ENCODE peak calls at places on chromosome 5, in eight cellular contexts. E, N, O, G, U, S, K and M are unnamed samples.
A peak's percentile ranks its signal among the peaks of the same experiment; 100 is the strongest.

GRCh38 chr5:83077662-83078261 is 415 bp downstream of the XRCC4 start:
- DNase-seq in E (no peak), N (no peak), O (no peak), G (no peak), U (no peak), S (no peak), K (peak; percentile 25), M (peak; percentile 15)

GRCh38 chr5:1471240-1471853 is 26.1 kb upstream of the SLC6A3 start:
- DNase-seq in E (peak; percentile 33), N (no peak), O (no peak), G (no peak), U (no peak), S (no peak), K (no peak), M (no peak)

GRCh38 chr5:10707198-10708187 is 53.5 kb downstream of the DAP start:
- DNase-seq in E (no peak), N (no peak), O (no peak), G (no peak), U (no peak), S (no peak), K (no peak), M (no peak)

GRCh38 chr5:172528440-172528839 is 74.1 kb upstream of the SH3PXD2B start:
- DNase-seq in E (no peak), N (no peak), O (no peak), G (no peak), U (peak; percentile 28), S (peak; percentile 53), K (no peak), M (no peak)

GRCh38 chr5:8491254-8491653 is 622.3 kb downstream of the MTRR start:
- DNase-seq in E (no peak), N (no peak), O (no peak), G (no peak), U (no peak), S (no peak), K (no peak), M (no peak)

GRCh38 chr5:24591426-24591825 is 53.4 kb downstream of the CDH10 start:
- DNase-seq in E (no peak), N (no peak), O (no peak), G (no peak), U (no peak), S (no peak), K (no peak), M (no peak)

GRCh38 chr5:95620030-95620869 is at the start of gene GPR150:
- DNase-seq in E (no peak), N (no peak), O (peak; percentile 94), G (peak; percentile 83), U (peak; percentile 36), S (no peak), K (no peak), M (peak; percentile 18)

GRCh38 chr5:170554566-170555267 is 50.9 kb downstream of the KCNIP1 start:
- DNase-seq in E (no peak), N (no peak), O (no peak), G (no peak), U (no peak), S (no peak), K (no peak), M (no peak)

GRCh38 chr5:163338-163620 is 28.0 kb upstream of the LRRC14B start:
- DNase-seq in E (peak; percentile 49), N (no peak), O (peak; percentile 45), G (no peak), U (no peak), S (no peak), K (no peak), M (no peak)

GRCh38 chr5:145936401-145937131 is at the start of gene SH3RF2:
- DNase-seq in E (peak; percentile 55), N (no peak), O (no peak), G (no peak), U (peak; percentile 88), S (no peak), K (no peak), M (no peak)

GRCh38 chr5:86199287-86199686 is 418.5 kb upstream of the COX7C start:
- DNase-seq in E (no peak), N (no peak), O (no peak), G (no peak), U (no peak), S (no peak), K (no peak), M (no peak)

GRCh38 chr5:135010502-135011354 is 23.3 kb downstream of the PITX1 start:
- DNase-seq in E (peak; percentile 46), N (no peak), O (peak; percentile 38), G (no peak), U (no peak), S (no peak), K (no peak), M (no peak)
- TF ChIP-seq CTCF in E (no peak), N (peak; percentile 36), O (no peak), G (no peak), U (peak; percentile 24), S (peak; percentile 36), K (no peak), M (peak; percentile 10)

DNA sequence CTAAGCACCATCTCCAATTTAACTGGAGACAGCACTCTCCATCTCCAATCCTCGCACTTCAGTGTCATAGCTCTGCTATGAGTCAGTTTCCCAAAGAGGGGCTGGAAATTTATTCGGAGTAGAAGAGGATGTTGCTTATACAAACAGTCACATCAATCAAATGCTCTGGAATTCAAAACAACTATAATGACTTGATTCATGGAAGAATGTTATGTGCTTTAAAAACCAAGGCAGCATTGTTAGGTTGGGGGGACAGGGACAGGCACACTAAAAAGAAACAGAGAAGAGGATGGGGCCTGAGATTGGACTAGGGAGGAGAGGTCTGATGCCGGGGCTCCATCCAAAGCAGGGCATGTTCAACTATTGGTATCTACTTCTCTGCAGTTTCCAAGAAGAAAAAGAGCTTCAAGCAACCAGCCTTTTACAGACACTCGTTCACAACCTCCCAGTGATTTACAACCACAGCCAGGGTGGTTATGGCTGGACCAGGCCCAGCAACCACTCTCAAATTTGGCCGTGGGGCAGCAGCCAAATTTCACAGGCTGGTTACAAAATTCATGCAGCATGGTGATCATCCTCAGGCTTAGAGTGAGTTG is 117.5 kb upstream of the ZNF366 start:
- DNase-seq in E (no peak), N (peak; percentile 31), O (no peak), G (no peak), U (no peak), S (peak; percentile 47), K (no peak), M (no peak)
- H3K4me3 ChIP-seq in E (no peak overlapping the region), N (no peak overlapping the region), O (no peak overlapping the region), G (no peak overlapping the region), U (no peak overlapping the region), S (no peak overlapping the region), K (no peak overlapping the region), M (no peak overlapping the region)

DNA sequence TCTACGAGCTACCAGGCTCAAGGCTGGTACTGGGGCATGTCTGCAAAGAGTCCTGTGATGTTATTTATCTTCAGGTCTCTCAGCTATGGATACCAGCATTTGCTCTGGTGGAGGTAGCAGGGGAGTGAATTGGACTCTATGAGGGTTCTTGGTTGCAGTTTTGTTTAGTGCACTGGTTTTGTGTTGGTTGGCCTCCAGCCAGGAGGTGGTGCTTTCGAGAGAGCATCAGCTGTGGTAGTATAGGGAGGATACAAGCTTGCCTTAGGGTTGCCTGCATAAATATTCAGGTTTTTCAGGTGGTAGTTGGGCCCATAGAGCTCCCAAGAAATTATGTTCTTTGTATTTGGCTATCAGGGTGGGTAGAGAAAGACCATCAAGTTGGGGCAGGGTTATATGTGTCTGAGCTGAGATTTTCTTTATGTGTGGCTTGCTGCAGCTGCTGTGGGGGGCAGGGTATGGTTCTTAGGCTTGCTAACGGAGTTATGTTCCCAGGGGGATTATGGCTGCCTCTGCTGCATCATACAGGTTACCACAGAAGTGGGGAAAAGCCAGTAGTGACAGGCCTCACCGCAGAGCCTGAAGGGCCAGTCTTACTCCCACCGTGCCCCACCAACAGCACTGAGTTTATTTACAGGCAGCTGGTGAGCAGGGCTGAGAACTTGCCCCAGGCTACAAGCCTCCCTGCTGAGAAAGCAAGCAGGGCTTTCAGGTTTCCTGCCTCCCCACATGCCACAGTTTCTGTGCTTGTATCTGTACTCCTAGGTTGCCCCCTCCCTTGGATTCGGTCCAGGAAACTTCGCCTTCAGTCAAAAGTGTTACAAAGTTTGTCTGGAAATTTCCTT is 9.8 kb upstream of the RIOK2 start:
- DNase-seq in E (no peak), N (no peak), O (no peak), G (peak; percentile 31), U (no peak), S (no peak), K (no peak), M (no peak)
- TF ChIP-seq CTCF in E (no peak), N (no peak), O (no peak), G (no peak), U (no peak), S (no peak), K (no peak), M (no peak)

DNA sequence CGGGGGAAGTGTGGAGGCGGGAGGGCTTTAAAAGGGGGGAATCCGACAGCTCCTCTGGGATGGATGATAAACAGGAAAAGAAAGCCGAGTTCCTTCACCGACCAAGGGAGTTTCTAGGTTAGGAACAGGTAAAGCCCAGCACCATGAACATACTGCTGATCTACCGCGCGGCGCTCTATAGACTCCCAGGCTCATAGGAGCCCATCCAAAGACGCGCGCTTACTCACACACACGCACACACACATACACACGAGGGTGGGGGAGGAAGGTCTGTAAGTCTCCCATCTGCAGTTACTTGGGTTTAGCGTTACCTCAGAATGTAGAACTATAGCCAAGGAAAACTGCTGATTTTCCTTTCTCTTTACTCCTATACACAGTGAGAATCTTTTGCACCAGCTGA is 2.6 kb upstream of the GABRB2 start:
- DNase-seq in E (no peak), N (no peak), O (no peak), G (no peak), U (no peak), S (no peak), K (no peak), M (no peak)
- H3K4me3 ChIP-seq in E (peak overlapping the region; percentile 46), N (no peak overlapping the region), O (peak overlapping the region; percentile 67), G (no peak overlapping the region), U (peak overlapping the region; percentile 40), S (no peak overlapping the region), K (no peak overlapping the region), M (no peak overlapping the region)

GRCh38 chr5:149442563-149443182 is 63.6 kb upstream of the IL17B start:
- DNase-seq in E (peak; percentile 90), N (no peak), O (peak; percentile 92), G (peak; percentile 55), U (peak; percentile 78), S (no peak), K (no peak), M (no peak)
- TF ChIP-seq CTCF in E (peak; percentile 95), N (peak; percentile 89), O (peak; percentile 89), G (peak; percentile 94), U (peak; percentile 91), S (peak; percentile 96), K (peak; percentile 91), M (peak; percentile 94)

DNA sequence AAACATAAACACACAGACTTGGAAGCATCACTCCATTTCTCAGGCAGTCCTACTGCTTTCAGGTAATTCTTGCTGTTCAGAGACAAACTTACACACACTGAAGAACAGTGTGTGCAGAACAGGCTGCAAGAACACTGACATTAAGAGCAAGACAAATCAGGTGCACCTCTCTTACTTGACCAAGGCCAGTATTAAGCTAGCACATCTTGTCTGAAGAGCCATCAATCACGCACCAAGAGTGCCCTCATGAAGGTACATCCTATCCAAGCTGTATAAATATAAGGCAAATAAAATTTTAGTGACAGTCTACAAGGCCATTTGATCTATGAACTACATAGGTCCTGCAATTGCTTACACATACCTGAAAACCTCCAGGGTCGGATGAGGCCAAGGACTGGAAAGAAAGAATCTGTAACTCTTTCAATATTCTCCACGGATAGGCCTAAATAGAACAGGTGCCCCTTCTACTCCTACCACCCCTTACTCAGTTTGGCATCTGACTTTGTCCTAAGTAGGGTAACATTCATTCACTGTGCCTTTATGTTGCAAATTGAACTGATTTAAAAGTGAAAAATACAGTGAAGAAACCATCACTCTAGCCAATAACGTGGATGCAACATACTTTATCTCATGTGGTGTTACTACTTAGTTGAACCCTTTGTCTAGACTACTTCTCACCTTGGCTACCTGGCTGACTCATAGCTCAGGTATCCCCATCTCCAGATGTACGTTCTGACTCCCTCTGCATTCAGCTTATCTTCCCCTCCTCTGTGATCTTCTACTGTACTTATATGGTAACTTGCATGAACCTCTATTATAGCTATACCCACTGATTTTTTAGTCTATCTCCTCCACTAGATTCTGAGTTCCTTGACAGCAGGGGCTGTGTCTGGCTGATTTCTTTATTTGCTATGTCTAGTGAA is 256.3 kb downstream of the KIAA0825 start:
- DNase-seq in E (no peak), N (no peak), O (no peak), G (no peak), U (no peak), S (no peak), K (no peak), M (no peak)
- H3K4me3 ChIP-seq in E (no peak overlapping the region), N (no peak overlapping the region), O (no peak overlapping the region), G (no peak overlapping the region), U (no peak overlapping the region), S (no peak overlapping the region), K (no peak overlapping the region), M (no peak overlapping the region)